ENCODE peak calls at places on chromosomes 11 and 22, in nine cellular contexts. One of them, this sample, is unnamed.

GRCh38 chr11:11391169-11391568 is 38.1 kb upstream of the CSNK2A3 start:
- DNase-seq in choroid plexus epithelial cell: no peak
- DNase-seq in AG04449: no peak
- DNase-seq in PC-3: no peak
- DNase-seq in HFFc6: no peak
- DNase-seq in nephron progenitor cell: no peak
- DNase-seq in breast epithelium: no peak
- DNase-seq in astrocyte: no peak
- DNase-seq in cardiac fibroblast: no peak
- DNase-seq in this sample: no peak

GRCh38 chr11:91124363-91124762 is 901.5 kb upstream of the CHORDC1 start:
- DNase-seq in breast epithelium: no peak
- DNase-seq in AG04449: no peak
- DNase-seq in PC-3: no peak
- DNase-seq in astrocyte: no peak
- DNase-seq in nephron progenitor cell: no peak
- DNase-seq in choroid plexus epithelial cell: no peak
- DNase-seq in HFFc6: no peak
- DNase-seq in cardiac fibroblast: no peak
- DNase-seq in this sample: no peak

GRCh38 chr11:7936615-7937014 is 4.9 kb downstream of the OR10A3 start:
- DNase-seq in cardiac fibroblast: no peak
- DNase-seq in astrocyte: no peak
- DNase-seq in breast epithelium: no peak
- DNase-seq in choroid plexus epithelial cell: no peak
- DNase-seq in PC-3: peak
- DNase-seq in AG04449: no peak
- DNase-seq in nephron progenitor cell: no peak
- DNase-seq in HFFc6: no peak
- DNase-seq in this sample: no peak

GRCh38 chr11:66861051-66861773 is 4.3 kb downstream of the LRFN4 start:
- DNase-seq in HFFc6: no peak
- DNase-seq in nephron progenitor cell: no peak
- DNase-seq in cardiac fibroblast: no peak
- DNase-seq in PC-3: no peak
- DNase-seq in breast epithelium: no peak
- DNase-seq in astrocyte: no peak
- DNase-seq in AG04449: no peak
- DNase-seq in choroid plexus epithelial cell: no peak
- DNase-seq in this sample: no peak

GRCh38 chr11:45517171-45517770 is 148.2 kb downstream of the CHST1 start:
- DNase-seq in breast epithelium: no peak
- DNase-seq in PC-3: no peak
- DNase-seq in AG04449: no peak
- DNase-seq in choroid plexus epithelial cell: no peak
- DNase-seq in HFFc6: no peak
- DNase-seq in astrocyte: no peak
- DNase-seq in nephron progenitor cell: no peak
- DNase-seq in cardiac fibroblast: no peak
- DNase-seq in this sample: no peak

GRCh38 chr11:127493330-127493729 is 492.8 kb upstream of the KIRREL3 start:
- DNase-seq in AG04449: no peak
- DNase-seq in HFFc6: peak
- DNase-seq in PC-3: peak
- DNase-seq in choroid plexus epithelial cell: peak
- DNase-seq in astrocyte: peak
- DNase-seq in cardiac fibroblast: peak
- DNase-seq in nephron progenitor cell: no peak
- DNase-seq in breast epithelium: no peak
- DNase-seq in this sample: no peak

GRCh38 chr11:43269229-43269928 is 42.4 kb upstream of the API5 start:
- DNase-seq in astrocyte: no peak
- DNase-seq in cardiac fibroblast: no peak
- DNase-seq in HFFc6: no peak
- DNase-seq in nephron progenitor cell: peak
- DNase-seq in breast epithelium: no peak
- DNase-seq in AG04449: no peak
- DNase-seq in choroid plexus epithelial cell: no peak
- DNase-seq in PC-3: no peak
- DNase-seq in this sample: no peak

GRCh38 chr22:25777870-25778269 is 35.9 kb downstream of the MYO18B start:
- DNase-seq in AG04449: no peak
- DNase-seq in cardiac fibroblast: peak
- DNase-seq in choroid plexus epithelial cell: peak
- DNase-seq in breast epithelium: no peak
- DNase-seq in nephron progenitor cell: no peak
- DNase-seq in HFFc6: peak
- DNase-seq in astrocyte: peak
- DNase-seq in PC-3: peak
- DNase-seq in this sample: peak

GRCh38 chr22:29695129-29695926 is 24.5 kb upstream of the CABP7 start:
- DNase-seq in nephron progenitor cell: no peak
- DNase-seq in breast epithelium: peak
- DNase-seq in AG04449: no peak
- DNase-seq in HFFc6: no peak
- DNase-seq in choroid plexus epithelial cell: no peak
- DNase-seq in cardiac fibroblast: no peak
- DNase-seq in PC-3: no peak
- DNase-seq in astrocyte: no peak
- DNase-seq in this sample: no peak

GRCh38 chr11:87425391-87425790 is 387.7 kb downstream of the TMEM135 start:
- DNase-seq in cardiac fibroblast: peak
- DNase-seq in nephron progenitor cell: no peak
- DNase-seq in PC-3: peak
- DNase-seq in choroid plexus epithelial cell: no peak
- DNase-seq in breast epithelium: no peak
- DNase-seq in AG04449: no peak
- DNase-seq in astrocyte: no peak
- DNase-seq in HFFc6: peak
- DNase-seq in this sample: no peak

DNA sequence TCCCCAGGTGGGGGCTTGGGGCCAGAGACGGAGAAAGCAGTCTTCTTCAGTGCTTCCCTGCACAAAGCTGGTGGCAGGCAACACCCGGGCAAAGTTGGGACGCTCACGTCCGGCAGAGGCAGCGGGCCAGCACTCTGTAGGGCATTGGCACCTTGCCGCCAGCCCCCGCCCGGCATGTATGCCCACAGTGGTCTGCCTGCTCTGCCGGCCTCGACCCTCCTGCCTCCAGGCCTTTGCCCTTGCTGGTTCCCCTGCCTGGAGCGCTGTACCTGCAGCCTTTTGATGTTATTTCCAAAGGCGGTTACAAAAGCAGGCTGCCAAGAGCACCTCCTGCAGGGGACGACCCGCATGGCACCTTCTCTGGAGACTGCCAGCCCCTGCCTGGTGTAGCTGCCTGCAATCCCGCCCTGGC is 56.5 kb upstream of the SHISAL1 start:
- DNase-seq in cardiac fibroblast: no peak
- DNase-seq in breast epithelium: no peak
- DNase-seq in AG04449: no peak
- DNase-seq in PC-3: no peak
- DNase-seq in choroid plexus epithelial cell: no peak
- DNase-seq in HFFc6: no peak
- DNase-seq in nephron progenitor cell: no peak
- DNase-seq in astrocyte: no peak
- DNase-seq in this sample: no peak
- TF ChIP-seq CTCF in cardiac fibroblast: peak
- TF ChIP-seq CTCF in breast epithelium: no peak
- TF ChIP-seq CTCF in AG04449: peak
- TF ChIP-seq CTCF in PC-3: peak
- TF ChIP-seq CTCF in choroid plexus epithelial cell: peak
- TF ChIP-seq CTCF in HFFc6: peak
- TF ChIP-seq CTCF in nephron progenitor cell: no peak
- TF ChIP-seq CTCF in astrocyte: peak
- TF ChIP-seq CTCF in this sample: no peak

GRCh38 chr22:44329179-44329796 is 16.5 kb upstream of the SHISAL1 start:
- DNase-seq in astrocyte: no peak
- DNase-seq in choroid plexus epithelial cell: peak
- DNase-seq in cardiac fibroblast: no peak
- DNase-seq in nephron progenitor cell: no peak
- DNase-seq in PC-3: peak
- DNase-seq in HFFc6: no peak
- DNase-seq in AG04449: no peak
- DNase-seq in breast epithelium: no peak
- DNase-seq in this sample: peak
- TF ChIP-seq CTCF in astrocyte: no peak
- TF ChIP-seq CTCF in choroid plexus epithelial cell: no peak
- TF ChIP-seq CTCF in cardiac fibroblast: no peak
- TF ChIP-seq CTCF in nephron progenitor cell: no peak
- TF ChIP-seq CTCF in PC-3: no peak
- TF ChIP-seq CTCF in HFFc6: no peak
- TF ChIP-seq CTCF in AG04449: no peak
- TF ChIP-seq CTCF in breast epithelium: no peak
- TF ChIP-seq CTCF in this sample: no peak

DNA sequence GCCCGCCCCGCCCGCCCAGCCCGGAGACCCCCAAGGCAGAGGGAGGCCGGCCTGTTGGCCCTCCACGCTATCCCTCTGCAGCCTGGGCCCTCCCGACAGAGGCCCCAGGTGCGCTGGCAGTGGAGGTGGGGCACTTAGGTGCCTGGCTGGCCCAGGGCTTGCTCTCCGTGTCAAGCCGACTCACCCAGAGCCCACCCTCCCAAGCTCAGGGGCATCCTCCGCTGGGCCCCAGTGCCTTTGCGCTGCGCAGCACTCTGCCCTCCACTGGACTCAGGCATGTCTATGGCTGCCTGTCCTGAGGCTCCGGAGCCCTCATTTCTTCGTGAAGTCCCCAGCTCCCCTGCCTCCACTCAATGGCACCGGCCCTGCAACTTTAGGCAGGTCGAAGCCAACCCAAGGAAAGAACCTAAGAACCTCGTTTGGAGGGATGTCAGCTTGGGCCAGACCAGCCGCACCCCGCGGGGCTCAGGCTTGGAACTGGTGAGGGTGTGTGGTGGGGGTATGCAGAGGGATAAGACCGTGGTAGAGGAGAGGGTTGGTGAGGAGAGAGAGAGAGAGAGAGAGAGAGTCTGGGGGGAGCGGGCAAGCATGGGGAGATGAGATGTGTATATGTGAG is 6.1 kb downstream of the SMIM45 start:
- DNase-seq in choroid plexus epithelial cell: no peak
- DNase-seq in AG04449: no peak
- DNase-seq in nephron progenitor cell: no peak
- DNase-seq in astrocyte: no peak
- DNase-seq in PC-3: no peak
- DNase-seq in cardiac fibroblast: no peak
- DNase-seq in HFFc6: no peak
- DNase-seq in breast epithelium: no peak
- DNase-seq in this sample: no peak
- TF ChIP-seq CTCF in choroid plexus epithelial cell: no peak
- TF ChIP-seq CTCF in AG04449: no peak
- TF ChIP-seq CTCF in nephron progenitor cell: peak
- TF ChIP-seq CTCF in astrocyte: no peak
- TF ChIP-seq CTCF in PC-3: no peak
- TF ChIP-seq CTCF in cardiac fibroblast: no peak
- TF ChIP-seq CTCF in HFFc6: no peak
- TF ChIP-seq CTCF in breast epithelium: no peak
- TF ChIP-seq CTCF in this sample: no peak

DNA sequence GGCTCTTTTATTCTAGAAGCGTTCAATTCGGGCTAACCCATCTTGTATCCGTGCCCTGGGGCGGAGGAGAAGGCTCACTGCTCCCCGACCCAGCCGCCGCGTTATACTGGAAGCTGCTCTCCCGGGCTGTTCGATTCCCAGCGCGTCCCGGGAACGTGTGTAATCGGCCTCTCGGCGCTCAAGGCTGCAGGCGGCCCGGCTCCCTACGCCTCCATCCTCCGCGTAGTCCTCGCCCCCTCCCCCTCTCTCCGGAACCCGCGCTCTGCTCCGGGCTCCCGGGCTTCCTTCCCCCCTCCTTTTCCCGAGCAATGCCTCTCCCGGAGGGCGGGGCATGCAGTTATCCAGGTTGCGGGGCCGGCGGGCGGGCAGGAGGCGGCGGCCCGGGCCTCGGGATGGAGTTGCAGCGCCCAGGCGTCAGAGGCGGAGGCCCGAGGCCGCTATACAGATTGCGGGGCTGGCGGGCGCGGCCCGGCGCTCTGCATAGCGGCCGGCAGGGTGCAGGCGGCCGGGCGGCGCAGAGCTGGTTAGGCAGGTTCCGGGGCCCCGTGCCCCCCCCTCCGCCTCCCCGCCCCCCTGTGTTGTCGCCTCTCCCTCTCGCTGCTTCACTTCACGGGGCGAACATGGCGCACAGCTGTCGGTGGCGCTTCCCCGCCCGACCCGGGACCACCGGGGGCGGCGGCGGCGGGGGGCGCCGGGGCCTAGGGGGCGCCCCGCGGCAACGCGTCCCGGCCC is at the start of gene KMT2A:
- DNase-seq in HFFc6: peak
- DNase-seq in cardiac fibroblast: peak
- DNase-seq in nephron progenitor cell: peak
- DNase-seq in AG04449: peak
- DNase-seq in PC-3: peak
- DNase-seq in choroid plexus epithelial cell: peak
- DNase-seq in astrocyte: peak
- DNase-seq in breast epithelium: peak
- DNase-seq in this sample: peak
- TF ChIP-seq CTCF in HFFc6: peak
- TF ChIP-seq CTCF in cardiac fibroblast: no peak
- TF ChIP-seq CTCF in nephron progenitor cell: no peak
- TF ChIP-seq CTCF in AG04449: no peak
- TF ChIP-seq CTCF in PC-3: no peak
- TF ChIP-seq CTCF in choroid plexus epithelial cell: no peak
- TF ChIP-seq CTCF in astrocyte: no peak
- TF ChIP-seq CTCF in breast epithelium: peak
- TF ChIP-seq CTCF in this sample: peak

GRCh38 chr22:31447337-31447736 is 42.3 kb downstream of the EIF4ENIF1 start:
- DNase-seq in PC-3: no peak
- DNase-seq in cardiac fibroblast: no peak
- DNase-seq in HFFc6: no peak
- DNase-seq in breast epithelium: no peak
- DNase-seq in astrocyte: no peak
- DNase-seq in AG04449: no peak
- DNase-seq in nephron progenitor cell: no peak
- DNase-seq in choroid plexus epithelial cell: peak
- DNase-seq in this sample: no peak

GRCh38 chr22:31446767-31447166 is 42.9 kb downstream of the EIF4ENIF1 start:
- DNase-seq in PC-3: no peak
- DNase-seq in choroid plexus epithelial cell: no peak
- DNase-seq in AG04449: no peak
- DNase-seq in cardiac fibroblast: no peak
- DNase-seq in breast epithelium: no peak
- DNase-seq in astrocyte: no peak
- DNase-seq in HFFc6: no peak
- DNase-seq in nephron progenitor cell: no peak
- DNase-seq in this sample: no peak

GRCh38 chr22:31449521-31449920 is 40.1 kb downstream of the EIF4ENIF1 start:
- DNase-seq in PC-3: no peak
- DNase-seq in choroid plexus epithelial cell: no peak
- DNase-seq in cardiac fibroblast: no peak
- DNase-seq in breast epithelium: no peak
- DNase-seq in HFFc6: no peak
- DNase-seq in astrocyte: no peak
- DNase-seq in AG04449: no peak
- DNase-seq in nephron progenitor cell: no peak
- DNase-seq in this sample: no peak

GRCh38 chr22:31448382-31448781 is 41.3 kb downstream of the EIF4ENIF1 start:
- DNase-seq in cardiac fibroblast: no peak
- DNase-seq in choroid plexus epithelial cell: no peak
- DNase-seq in astrocyte: no peak
- DNase-seq in PC-3: no peak
- DNase-seq in AG04449: no peak
- DNase-seq in breast epithelium: no peak
- DNase-seq in HFFc6: no peak
- DNase-seq in nephron progenitor cell: no peak
- DNase-seq in this sample: no peak

GRCh38 chr22:31451709-31452571 is 37.7 kb downstream of the EIF4ENIF1 start:
- DNase-seq in AG04449: peak
- DNase-seq in HFFc6: peak
- DNase-seq in PC-3: peak
- DNase-seq in nephron progenitor cell: no peak
- DNase-seq in choroid plexus epithelial cell: peak
- DNase-seq in astrocyte: peak
- DNase-seq in breast epithelium: no peak
- DNase-seq in cardiac fibroblast: peak
- DNase-seq in this sample: peak
- TF ChIP-seq CTCF in AG04449: peak
- TF ChIP-seq CTCF in HFFc6: peak
- TF ChIP-seq CTCF in PC-3: peak
- TF ChIP-seq CTCF in nephron progenitor cell: no peak
- TF ChIP-seq CTCF in choroid plexus epithelial cell: peak
- TF ChIP-seq CTCF in astrocyte: peak
- TF ChIP-seq CTCF in breast epithelium: no peak
- TF ChIP-seq CTCF in cardiac fibroblast: peak
- TF ChIP-seq CTCF in this sample: peak

This sample was measured in GM13976.